ENCODE peak calls at places on chromosome 14, in six cellular contexts. One of them, this sample, is unnamed.

GRCh38 chr14:36817071-36817930 is 155.6 kb downstream of the PAX9 start:
- DNase-seq in mesenchymal stem cell: no peak
- DNase-seq in H9: no peak
- DNase-seq in neuronal stem cell: no peak
- DNase-seq in trophoblast cell: no peak
- DNase-seq in H1: no peak
- DNase-seq in this sample: no peak

GRCh38 chr14:81414123-81414522 is 14.0 kb upstream of the STON2 start:
- DNase-seq in mesenchymal stem cell: no peak
- DNase-seq in H9: no peak
- DNase-seq in neuronal stem cell: no peak
- DNase-seq in trophoblast cell: no peak
- DNase-seq in H1: no peak
- DNase-seq in this sample: no peak

GRCh38 chr14:34571771-34572170 is 32.3 kb upstream of the EAPP start:
- DNase-seq in mesenchymal stem cell: no peak
- DNase-seq in H9: no peak
- DNase-seq in neuronal stem cell: no peak
- DNase-seq in trophoblast cell: peak
- DNase-seq in H1: no peak
- DNase-seq in this sample: no peak

GRCh38 chr14:78310263-78310662 is 140.1 kb downstream of the NRXN3 start:
- DNase-seq in mesenchymal stem cell: no peak
- DNase-seq in H9: no peak
- DNase-seq in neuronal stem cell: no peak
- DNase-seq in trophoblast cell: no peak
- DNase-seq in H1: no peak
- DNase-seq in this sample: no peak

GRCh38 chr14:91947196-91948184 is at the start of gene FBLN5:
- DNase-seq in mesenchymal stem cell: peak
- DNase-seq in H9: peak
- DNase-seq in neuronal stem cell: peak
- DNase-seq in trophoblast cell: peak
- DNase-seq in H1: peak
- DNase-seq in this sample: peak

GRCh38 chr14:25884657-25885056 is 713.2 kb downstream of the NOVA1 start:
- DNase-seq in mesenchymal stem cell: no peak
- DNase-seq in H9: no peak
- DNase-seq in neuronal stem cell: no peak
- DNase-seq in trophoblast cell: no peak
- DNase-seq in H1: no peak
- DNase-seq in this sample: no peak

GRCh38 chr14:105413542-105413886 is 6.1 kb upstream of the MTA1 start:
- DNase-seq in mesenchymal stem cell: no peak
- DNase-seq in H9: no peak
- DNase-seq in neuronal stem cell: no peak
- DNase-seq in trophoblast cell: no peak
- DNase-seq in H1: no peak
- DNase-seq in this sample: no peak

GRCh38 chr14:20059745-20060144 is at the start of gene OR4L1:
- DNase-seq in mesenchymal stem cell: no peak
- DNase-seq in H9: no peak
- DNase-seq in neuronal stem cell: no peak
- DNase-seq in trophoblast cell: no peak
- DNase-seq in H1: no peak
- DNase-seq in this sample: no peak

GRCh38 chr14:69763761-69764510 is 3.0 kb upstream of the SRSF5 start:
- DNase-seq in mesenchymal stem cell: peak
- DNase-seq in H9: no peak
- DNase-seq in neuronal stem cell: no peak
- DNase-seq in trophoblast cell: no peak
- DNase-seq in H1: no peak
- DNase-seq in this sample: peak

GRCh38 chr14:92397140-92397815 is 74.3 kb downstream of the SLC24A4 start:
- DNase-seq in mesenchymal stem cell: peak
- DNase-seq in H9: no peak
- DNase-seq in neuronal stem cell: no peak
- DNase-seq in trophoblast cell: no peak
- DNase-seq in H1: no peak
- DNase-seq in this sample: peak

GRCh38 chr14:69268223-69268622 is 8.3 kb downstream of the GALNT16 start:
- DNase-seq in mesenchymal stem cell: peak
- DNase-seq in H9: no peak
- DNase-seq in neuronal stem cell: no peak
- DNase-seq in trophoblast cell: no peak
- DNase-seq in H1: no peak
- DNase-seq in this sample: peak

GRCh38 chr14:29741909-29742401 is 185.7 kb downstream of the PRKD1 start:
- DNase-seq in mesenchymal stem cell: peak
- DNase-seq in H9: no peak
- DNase-seq in neuronal stem cell: no peak
- DNase-seq in trophoblast cell: no peak
- DNase-seq in H1: no peak
- DNase-seq in this sample: peak

GRCh38 chr14:96268426-96269358 is 12.7 kb downstream of the BDKRB1 start:
- DNase-seq in mesenchymal stem cell: peak
- DNase-seq in H9: peak
- DNase-seq in neuronal stem cell: no peak
- DNase-seq in trophoblast cell: no peak
- DNase-seq in H1: peak
- DNase-seq in this sample: peak

GRCh38 chr14:57022608-57023007 is 212.3 kb upstream of the OTX2 start:
- DNase-seq in mesenchymal stem cell: no peak
- DNase-seq in H9: no peak
- DNase-seq in neuronal stem cell: no peak
- DNase-seq in trophoblast cell: no peak
- DNase-seq in H1: no peak
- DNase-seq in this sample: no peak

GRCh38 chr14:34628681-34629135 is 1.2 kb downstream of the SNX6 start:
- DNase-seq in mesenchymal stem cell: peak
- DNase-seq in H9: no peak
- DNase-seq in neuronal stem cell: no peak
- DNase-seq in trophoblast cell: no peak
- DNase-seq in H1: no peak
- DNase-seq in this sample: peak

GRCh38 chr14:99595034-99595433 is 9.0 kb downstream of the CCDC85C start:
- DNase-seq in mesenchymal stem cell: no peak
- DNase-seq in H9: no peak
- DNase-seq in neuronal stem cell: no peak
- DNase-seq in trophoblast cell: no peak
- DNase-seq in H1: no peak
- DNase-seq in this sample: no peak

DNA sequence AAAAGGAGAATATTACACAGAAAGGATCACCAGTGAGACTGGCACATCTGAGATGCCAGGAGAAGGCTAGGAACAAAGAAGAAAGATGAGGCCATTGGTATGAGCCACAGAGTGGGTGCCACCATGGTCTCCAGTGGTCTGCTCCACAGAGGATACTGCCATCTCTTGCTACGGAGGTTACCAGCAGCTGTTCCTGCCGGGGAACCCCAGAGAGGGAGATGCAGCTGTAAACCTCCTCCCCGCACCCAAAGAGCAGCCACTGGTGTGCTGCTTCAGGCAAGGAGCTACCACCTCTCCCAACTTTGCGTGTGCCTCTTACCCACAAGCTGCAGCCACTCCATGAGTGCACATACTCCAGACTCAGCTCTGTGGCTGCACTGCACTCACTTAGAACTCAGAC is 201.5 kb upstream of the RTL1 start:
- DNase-seq in mesenchymal stem cell: no peak
- DNase-seq in H9: no peak
- DNase-seq in neuronal stem cell: no peak
- DNase-seq in trophoblast cell: no peak
- DNase-seq in H1: no peak
- DNase-seq in this sample: no peak
- H2AK5ac ChIP-seq in mesenchymal stem cell: no peak
- H2AK5ac ChIP-seq in H9: no peak
- H2AK5ac ChIP-seq in neuronal stem cell: no peak
- H2AK5ac ChIP-seq in trophoblast cell: no peak
- H2AK5ac ChIP-seq in H1: no peak
- H2AK5ac ChIP-seq in this sample: no peak

GRCh38 chr14:87082917-87083316 is 910.1 kb downstream of the GALC start:
- DNase-seq in mesenchymal stem cell: no peak
- DNase-seq in H9: no peak
- DNase-seq in neuronal stem cell: no peak
- DNase-seq in trophoblast cell: no peak
- DNase-seq in H1: no peak
- DNase-seq in this sample: no peak

GRCh38 chr14:87084908-87085307 is 908.1 kb downstream of the GALC start:
- DNase-seq in mesenchymal stem cell: no peak
- DNase-seq in H9: no peak
- DNase-seq in neuronal stem cell: no peak
- DNase-seq in trophoblast cell: no peak
- DNase-seq in H1: no peak
- DNase-seq in this sample: no peak

GRCh38 chr14:87076146-87076545 is 916.8 kb downstream of the GALC start:
- DNase-seq in mesenchymal stem cell: no peak
- DNase-seq in H9: no peak
- DNase-seq in neuronal stem cell: no peak
- DNase-seq in trophoblast cell: no peak
- DNase-seq in H1: no peak
- DNase-seq in this sample: no peak

GRCh38 chr14:87081004-87081403 is 912.0 kb downstream of the GALC start:
- DNase-seq in mesenchymal stem cell: no peak
- DNase-seq in H9: no peak
- DNase-seq in neuronal stem cell: no peak
- DNase-seq in trophoblast cell: no peak
- DNase-seq in H1: no peak
- DNase-seq in this sample: no peak
- H4K91ac ChIP-seq in mesenchymal stem cell: no peak
- H4K91ac ChIP-seq in H9: no peak
- H4K91ac ChIP-seq in neuronal stem cell: no peak
- H4K91ac ChIP-seq in trophoblast cell: no peak
- H4K91ac ChIP-seq in H1: no peak
- H4K91ac ChIP-seq in this sample: no peak

GRCh38 chr14:101851716-101852395 is 90.3 kb downstream of the PPP2R5C start:
- DNase-seq in mesenchymal stem cell: no peak
- DNase-seq in H9: no peak
- DNase-seq in neuronal stem cell: no peak
- DNase-seq in trophoblast cell: no peak
- DNase-seq in H1: no peak
- DNase-seq in this sample: no peak

GRCh38 chr14:101852785-101853184 is 91.3 kb downstream of the PPP2R5C start:
- DNase-seq in mesenchymal stem cell: no peak
- DNase-seq in H9: no peak
- DNase-seq in neuronal stem cell: no peak
- DNase-seq in trophoblast cell: no peak
- DNase-seq in H1: no peak
- DNase-seq in this sample: no peak

GRCh38 chr14:101854366-101854765 is 92.9 kb downstream of the PPP2R5C start:
- DNase-seq in mesenchymal stem cell: peak
- DNase-seq in H9: no peak
- DNase-seq in neuronal stem cell: no peak
- DNase-seq in trophoblast cell: no peak
- DNase-seq in H1: no peak
- DNase-seq in this sample: peak

GRCh38 chr14:101851183-101851582 is 89.7 kb downstream of the PPP2R5C start:
- DNase-seq in mesenchymal stem cell: no peak
- DNase-seq in H9: no peak
- DNase-seq in neuronal stem cell: no peak
- DNase-seq in trophoblast cell: no peak
- DNase-seq in H1: no peak
- DNase-seq in this sample: no peak

GRCh38 chr14:101853455-101854018 is 92.0 kb downstream of the PPP2R5C start:
- DNase-seq in mesenchymal stem cell: no peak
- DNase-seq in H9: no peak
- DNase-seq in neuronal stem cell: no peak
- DNase-seq in trophoblast cell: no peak
- DNase-seq in H1: no peak
- DNase-seq in this sample: no peak
- H3K9ac ChIP-seq in mesenchymal stem cell: no peak
- H3K9ac ChIP-seq in H9: no peak
- H3K9ac ChIP-seq in neuronal stem cell: no peak
- H3K9ac ChIP-seq in trophoblast cell: no peak
- H3K9ac ChIP-seq in H1: no peak
- H3K9ac ChIP-seq in this sample: no peak

DNA sequence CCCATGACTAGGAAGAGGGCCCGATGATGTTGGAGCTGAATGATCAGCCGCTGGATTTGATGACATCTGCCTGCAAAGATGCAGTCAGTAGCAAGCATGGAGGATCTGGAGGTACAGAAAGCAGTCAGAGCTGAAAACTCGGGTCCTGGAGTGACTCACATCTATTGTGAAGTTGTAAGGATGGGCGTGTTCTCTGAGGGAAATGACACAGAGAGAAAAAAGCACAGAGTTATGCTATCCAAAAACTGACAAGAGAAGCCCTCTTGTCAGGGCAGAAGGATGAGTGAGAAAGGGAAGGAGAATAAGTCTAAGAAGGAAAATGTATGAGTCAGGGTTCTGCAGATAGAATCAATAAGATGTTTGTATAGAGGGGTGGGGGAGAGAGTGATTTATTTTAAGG is 380.4 kb upstream of the CCDC196 start:
- DNase-seq in mesenchymal stem cell: peak
- DNase-seq in H9: no peak
- DNase-seq in neuronal stem cell: no peak
- DNase-seq in trophoblast cell: no peak
- DNase-seq in H1: no peak
- DNase-seq in this sample: no peak
- H2AK5ac ChIP-seq in mesenchymal stem cell: no peak
- H2AK5ac ChIP-seq in H9: no peak
- H2AK5ac ChIP-seq in neuronal stem cell: no peak
- H2AK5ac ChIP-seq in trophoblast cell: no peak
- H2AK5ac ChIP-seq in H1: no peak
- H2AK5ac ChIP-seq in this sample: no peak

DNA sequence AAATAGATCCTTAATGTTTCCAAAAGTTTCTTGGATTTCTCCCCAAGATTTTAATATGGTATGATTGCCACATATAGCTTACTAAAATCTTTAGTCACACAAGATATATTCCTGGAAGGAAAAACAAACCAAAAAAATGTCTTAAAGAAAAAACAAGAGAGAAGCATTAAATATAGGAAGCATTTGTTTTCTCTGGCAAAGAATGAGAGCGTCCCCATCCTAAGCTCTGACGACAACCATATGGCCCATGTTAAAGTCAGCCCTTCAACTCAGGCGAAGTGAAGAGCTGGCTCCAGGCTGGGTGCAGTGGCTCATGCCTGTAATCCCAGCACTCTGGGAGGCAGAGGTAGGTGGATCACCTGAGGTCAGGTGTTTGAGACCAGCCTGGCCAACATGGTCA is 35.6 kb downstream of the GCH1 start:
- DNase-seq in mesenchymal stem cell: peak
- DNase-seq in H9: no peak
- DNase-seq in neuronal stem cell: no peak
- DNase-seq in trophoblast cell: no peak
- DNase-seq in H1: no peak
- DNase-seq in this sample: peak
- H4K91ac ChIP-seq in mesenchymal stem cell: no peak
- H4K91ac ChIP-seq in H9: no peak
- H4K91ac ChIP-seq in neuronal stem cell: no peak
- H4K91ac ChIP-seq in trophoblast cell: no peak
- H4K91ac ChIP-seq in H1: no peak
- H4K91ac ChIP-seq in this sample: no peak

GRCh38 chr14:102683399-102684275 is 91.2 kb downstream of the RCOR1 start:
- DNase-seq in mesenchymal stem cell: no peak
- DNase-seq in H9: peak
- DNase-seq in neuronal stem cell: no peak
- DNase-seq in trophoblast cell: no peak
- DNase-seq in H1: no peak
- DNase-seq in this sample: no peak
- H3K9ac ChIP-seq in mesenchymal stem cell: no peak
- H3K9ac ChIP-seq in H9: no peak
- H3K9ac ChIP-seq in neuronal stem cell: peak
- H3K9ac ChIP-seq in trophoblast cell: no peak
- H3K9ac ChIP-seq in H1: no peak
- H3K9ac ChIP-seq in this sample: no peak